ENCODE peak calls at places on chromosome 10, in four cellular contexts. One of them, this sample, is unnamed.

GRCh38 chr10:116737582-116738358 is 4.6 kb downstream of the HSPA12A start:
- DNase-seq in tibial artery: no peak
- DNase-seq in fibroblast of lung: no peak
- DNase-seq in body of pancreas: no peak
- DNase-seq in this sample: no peak

GRCh38 chr10:119131512-119132240 is 27.8 kb downstream of the DENND10 start:
- DNase-seq in tibial artery: no peak
- DNase-seq in fibroblast of lung: no peak
- DNase-seq in body of pancreas: no peak
- DNase-seq in this sample: no peak

GRCh38 chr10:25078659-25079429 is 62.4 kb downstream of the THNSL1 start:
- DNase-seq in tibial artery: no peak
- DNase-seq in fibroblast of lung: peak; percentile 23
- DNase-seq in body of pancreas: peak; percentile 57
- DNase-seq in this sample: no peak

GRCh38 chr10:29807407-29807806 is 172.6 kb upstream of the SVIL start:
- DNase-seq in tibial artery: no peak
- DNase-seq in fibroblast of lung: peak; percentile 91
- DNase-seq in body of pancreas: no peak
- DNase-seq in this sample: no peak

GRCh38 chr10:43943119-43943824 is 294.6 kb upstream of the ZNF32 start:
- DNase-seq in tibial artery: no peak
- DNase-seq in fibroblast of lung: no peak
- DNase-seq in body of pancreas: no peak
- DNase-seq in this sample: no peak

GRCh38 chr10:86234553-86235270 is 131.9 kb downstream of the GRID1 start:
- DNase-seq in tibial artery: no peak
- DNase-seq in fibroblast of lung: peak; percentile 31
- DNase-seq in body of pancreas: no peak
- DNase-seq in this sample: no peak

GRCh38 chr10:103144086-103144485 is 49.0 kb downstream of the NT5C2 start:
- DNase-seq in tibial artery: no peak
- DNase-seq in fibroblast of lung: no peak
- DNase-seq in body of pancreas: no peak
- DNase-seq in this sample: no peak

GRCh38 chr10:72261323-72262018 is 12.3 kb upstream of the DDIT4 start:
- DNase-seq in tibial artery: no peak
- DNase-seq in fibroblast of lung: no peak
- DNase-seq in body of pancreas: no peak
- DNase-seq in this sample: no peak

GRCh38 chr10:58531084-58531695 is 18.5 kb downstream of the BICC1 start:
- DNase-seq in tibial artery: no peak
- DNase-seq in fibroblast of lung: peak; percentile 60
- DNase-seq in body of pancreas: peak; percentile 68
- DNase-seq in this sample: no peak

GRCh38 chr10:110834622-110835219 is 37.0 kb upstream of the PDCD4 start:
- DNase-seq in tibial artery: no peak
- DNase-seq in fibroblast of lung: peak; percentile 12
- DNase-seq in body of pancreas: peak; percentile 74
- DNase-seq in this sample: no peak

GRCh38 chr10:95819620-95820329 is 63.8 kb downstream of the ENTPD1 start:
- DNase-seq in tibial artery: no peak
- DNase-seq in fibroblast of lung: no peak
- DNase-seq in body of pancreas: no peak
- DNase-seq in this sample: no peak

GRCh38 chr10:94673614-94674321 is 9.8 kb upstream of the CYP2C18 start:
- DNase-seq in tibial artery: no peak
- DNase-seq in fibroblast of lung: no peak
- DNase-seq in body of pancreas: no peak
- DNase-seq in this sample: no peak

GRCh38 chr10:114881462-114881861 is 56.5 kb upstream of the TRUB1 start:
- DNase-seq in tibial artery: no peak
- DNase-seq in fibroblast of lung: no peak
- DNase-seq in body of pancreas: no peak
- DNase-seq in this sample: no peak

GRCh38 chr10:3757638-3758490 is 27.1 kb downstream of the KLF6 start:
- DNase-seq in tibial artery: no peak
- DNase-seq in fibroblast of lung: no peak
- DNase-seq in body of pancreas: no peak
- DNase-seq in this sample: no peak

GRCh38 chr10:69494626-69495558 is 43.6 kb downstream of the TSPAN15 start:
- DNase-seq in tibial artery: peak; percentile 58
- DNase-seq in fibroblast of lung: no peak
- DNase-seq in body of pancreas: no peak
- DNase-seq in this sample: no peak

GRCh38 chr10:79130846-79131245 is 62.1 kb downstream of the ZMIZ1 start:
- DNase-seq in tibial artery: no peak
- DNase-seq in fibroblast of lung: no peak
- DNase-seq in body of pancreas: no peak
- DNase-seq in this sample: no peak

GRCh38 chr10:36269222-36269621 is 627.1 kb upstream of the FZD8 start:
- DNase-seq in tibial artery: no peak
- DNase-seq in fibroblast of lung: no peak
- DNase-seq in body of pancreas: no peak
- DNase-seq in this sample: no peak

GRCh38 chr10:61899997-61900828 is 1.3 kb upstream of the ARID5B start:
- DNase-seq in tibial artery: peak; percentile 79
- DNase-seq in fibroblast of lung: peak; percentile 70
- DNase-seq in body of pancreas: peak; percentile 38
- DNase-seq in this sample: no peak

GRCh38 chr10:131885391-131886165 is 15.2 kb upstream of the PPP2R2D start:
- DNase-seq in tibial artery: peak; percentile 79
- DNase-seq in fibroblast of lung: peak; percentile 20
- DNase-seq in body of pancreas: peak; percentile 89
- DNase-seq in this sample: peak; percentile 13

GRCh38 chr10:100303724-100304319 is 17.3 kb upstream of the BLOC1S2 start:
- DNase-seq in tibial artery: no peak
- DNase-seq in fibroblast of lung: peak; percentile 35
- DNase-seq in body of pancreas: no peak
- DNase-seq in this sample: no peak

GRCh38 chr10:66586073-66586472 is 339.8 kb upstream of the LRRTM3 start:
- DNase-seq in tibial artery: no peak
- DNase-seq in fibroblast of lung: peak; percentile 9
- DNase-seq in body of pancreas: peak; percentile 26
- DNase-seq in this sample: no peak

GRCh38 chr10:34219860-34220518 is 595.1 kb downstream of the PARD3 start:
- DNase-seq in tibial artery: no peak
- DNase-seq in fibroblast of lung: peak; percentile 6
- DNase-seq in body of pancreas: no peak
- DNase-seq in this sample: no peak

GRCh38 chr10:75146780-75147179 is 35.3 kb downstream of the SAMD8 start:
- DNase-seq in tibial artery: no peak
- DNase-seq in fibroblast of lung: no peak
- DNase-seq in body of pancreas: no peak
- DNase-seq in this sample: no peak

GRCh38 chr10:132185601-132186487 is 904 bp upstream of the DPYSL4 start:
- DNase-seq in tibial artery: no peak
- DNase-seq in fibroblast of lung: peak; percentile 20
- DNase-seq in body of pancreas: peak; percentile 56
- DNase-seq in this sample: no peak

GRCh38 chr10:3893904-3894563 is 109.0 kb upstream of the KLF6 start:
- DNase-seq in tibial artery: no peak
- DNase-seq in fibroblast of lung: no peak
- DNase-seq in body of pancreas: no peak
- DNase-seq in this sample: no peak

GRCh38 chr10:75269605-75270004 is 33.8 kb upstream of the COMTD1 start:
- DNase-seq in tibial artery: no peak
- DNase-seq in fibroblast of lung: no peak
- DNase-seq in body of pancreas: no peak
- DNase-seq in this sample: no peak

GRCh38 chr10:47332371-47332770 is 10.1 kb downstream of the GDF2 start:
- DNase-seq in tibial artery: no peak
- DNase-seq in fibroblast of lung: no peak
- DNase-seq in body of pancreas: no peak
- DNase-seq in this sample: no peak
- H3K4me3 ChIP-seq in tibial artery: no peak overlapping the region
- H3K4me3 ChIP-seq in fibroblast of lung: no peak overlapping the region
- H3K4me3 ChIP-seq in body of pancreas: no peak overlapping the region
- H3K4me3 ChIP-seq in this sample: no peak overlapping the region

GRCh38 chr10:93182790-93183189 is 109.1 kb downstream of the CYP26A1 start:
- DNase-seq in tibial artery: no peak
- DNase-seq in fibroblast of lung: no peak
- DNase-seq in body of pancreas: no peak
- DNase-seq in this sample: no peak
- H3K27ac ChIP-seq in tibial artery: no peak overlapping the region
- H3K27ac ChIP-seq in fibroblast of lung: no peak overlapping the region
- H3K27ac ChIP-seq in body of pancreas: no peak overlapping the region
- H3K27ac ChIP-seq in this sample: no peak overlapping the region

GRCh38 chr10:14801693-14802092 is 27.0 kb upstream of the FAM107B start:
- DNase-seq in tibial artery: no peak
- DNase-seq in fibroblast of lung: no peak
- DNase-seq in body of pancreas: no peak
- DNase-seq in this sample: no peak
- TF ChIP-seq CTCF in tibial artery: no peak
- TF ChIP-seq CTCF in fibroblast of lung: peak; percentile 4
- TF ChIP-seq CTCF in body of pancreas: no peak
- TF ChIP-seq CTCF in this sample: peak; percentile 24

GRCh38 chr10:44968887-44969400 is 9.3 kb downstream of the RASSF4 start:
- DNase-seq in tibial artery: no peak
- DNase-seq in fibroblast of lung: no peak
- DNase-seq in body of pancreas: peak; percentile 6
- DNase-seq in this sample: no peak
- H3K4me3 ChIP-seq in tibial artery: no peak overlapping the region
- H3K4me3 ChIP-seq in fibroblast of lung: no peak overlapping the region
- H3K4me3 ChIP-seq in body of pancreas: no peak overlapping the region
- H3K4me3 ChIP-seq in this sample: no peak overlapping the region

GRCh38 chr10:21552638-21553037 is 18.6 kb downstream of the MLLT10 start:
- DNase-seq in tibial artery: no peak
- DNase-seq in fibroblast of lung: no peak
- DNase-seq in body of pancreas: no peak
- DNase-seq in this sample: no peak

GRCh38 chr10:21547246-21547645 is 13.2 kb downstream of the MLLT10 start:
- DNase-seq in tibial artery: no peak
- DNase-seq in fibroblast of lung: no peak
- DNase-seq in body of pancreas: no peak
- DNase-seq in this sample: no peak
- H3K27ac ChIP-seq in tibial artery: no peak overlapping the region
- H3K27ac ChIP-seq in fibroblast of lung: no peak overlapping the region
- H3K27ac ChIP-seq in body of pancreas: no peak overlapping the region
- H3K27ac ChIP-seq in this sample: no peak overlapping the region

GRCh38 chr10:73623056-73623455 is 18.2 kb downstream of the MYOZ1 start:
- DNase-seq in tibial artery: peak; percentile 20
- DNase-seq in fibroblast of lung: no peak
- DNase-seq in body of pancreas: no peak
- DNase-seq in this sample: no peak

GRCh38 chr10:73628405-73628804 is 12.9 kb downstream of the MYOZ1 start:
- DNase-seq in tibial artery: no peak
- DNase-seq in fibroblast of lung: no peak
- DNase-seq in body of pancreas: peak; percentile 29
- DNase-seq in this sample: no peak

GRCh38 chr10:73627300-73627699 is 14.0 kb downstream of the MYOZ1 start:
- DNase-seq in tibial artery: peak; percentile 10
- DNase-seq in fibroblast of lung: no peak
- DNase-seq in body of pancreas: no peak
- DNase-seq in this sample: no peak

GRCh38 chr10:73625884-73626753 is 15.2 kb downstream of the MYOZ1 start:
- DNase-seq in tibial artery: peak; percentile 95
- DNase-seq in fibroblast of lung: peak; percentile 96
- DNase-seq in body of pancreas: peak; percentile 95
- DNase-seq in this sample: peak; percentile 94

DNA sequence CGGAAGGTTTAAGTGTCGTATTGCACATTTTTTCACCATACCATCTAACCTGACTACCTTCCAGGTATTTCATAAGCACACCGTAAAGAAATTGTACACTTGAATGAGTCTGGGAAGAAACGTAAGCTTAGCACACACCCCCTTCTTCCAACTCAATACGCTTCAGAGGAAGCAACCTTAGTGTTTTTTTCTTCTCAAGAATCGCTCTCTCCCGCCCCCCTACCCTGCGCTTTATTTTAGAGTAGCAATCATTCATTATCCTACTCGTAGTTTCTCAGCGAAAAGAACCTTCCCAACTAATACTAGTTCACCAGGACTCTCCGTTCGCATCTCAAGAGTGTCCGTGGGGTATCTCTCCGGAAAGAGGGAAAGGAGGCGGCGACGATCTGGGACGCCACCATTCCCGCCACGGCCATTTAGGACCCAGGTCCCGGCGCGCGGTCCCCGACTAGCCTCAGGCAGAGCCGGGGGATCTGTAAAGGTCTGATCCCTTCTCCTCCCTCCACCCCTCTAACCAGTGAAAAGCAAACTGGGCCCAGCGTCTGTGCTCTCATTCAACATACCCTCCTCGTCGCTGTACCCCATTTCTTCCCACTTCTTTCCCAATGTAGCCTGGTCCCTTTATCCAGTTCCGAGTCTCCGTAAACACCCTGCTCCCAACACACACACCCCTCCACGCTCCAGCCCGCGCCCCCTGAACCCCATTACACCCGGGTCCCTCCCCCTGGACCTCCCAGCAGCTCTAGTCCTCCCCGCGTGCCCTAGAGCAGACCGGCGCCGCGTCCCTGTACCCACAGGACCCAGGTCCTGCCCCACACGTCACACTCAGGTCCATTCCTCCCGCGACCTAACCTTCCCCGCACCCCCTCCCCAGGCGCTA is 16.0 kb downstream of the MYOZ1 start:
- DNase-seq in tibial artery: peak; percentile 67
- DNase-seq in fibroblast of lung: peak; percentile 42
- DNase-seq in body of pancreas: no peak
- DNase-seq in this sample: no peak
- TF ChIP-seq CTCF in tibial artery: no peak
- TF ChIP-seq CTCF in fibroblast of lung: no peak
- TF ChIP-seq CTCF in body of pancreas: no peak
- TF ChIP-seq CTCF in this sample: no peak

GRCh38 chr10:49614242-49615198 is 683 bp downstream of the CHAT start:
- DNase-seq in tibial artery: peak; percentile 55
- DNase-seq in fibroblast of lung: no peak
- DNase-seq in body of pancreas: no peak
- DNase-seq in this sample: no peak

GRCh38 chr10:49613882-49614241 is at the start of gene CHAT:
- DNase-seq in tibial artery: peak; percentile 37
- DNase-seq in fibroblast of lung: no peak
- DNase-seq in body of pancreas: no peak
- DNase-seq in this sample: no peak

GRCh38 chr10:49611815-49612512 is 1.9 kb downstream of the SLC18A3 start:
- DNase-seq in tibial artery: peak; percentile 39
- DNase-seq in fibroblast of lung: no peak
- DNase-seq in body of pancreas: no peak
- DNase-seq in this sample: no peak

GRCh38 chr10:49612513-49613159 is 1.2 kb upstream of the CHAT start:
- DNase-seq in tibial artery: peak; percentile 46
- DNase-seq in fibroblast of lung: no peak
- DNase-seq in body of pancreas: no peak
- DNase-seq in this sample: no peak

GRCh38 chr10:49613160-49613881 is 516 bp upstream of the CHAT start:
- DNase-seq in tibial artery: peak; percentile 62
- DNase-seq in fibroblast of lung: no peak
- DNase-seq in body of pancreas: no peak
- DNase-seq in this sample: no peak
- H3K4me3 ChIP-seq in tibial artery: no peak overlapping the region
- H3K4me3 ChIP-seq in fibroblast of lung: no peak overlapping the region
- H3K4me3 ChIP-seq in body of pancreas: no peak overlapping the region
- H3K4me3 ChIP-seq in this sample: no peak overlapping the region

GRCh38 chr10:31678139-31678536 is 250.5 kb downstream of the ARHGAP12 start:
- DNase-seq in tibial artery: no peak
- DNase-seq in fibroblast of lung: no peak
- DNase-seq in body of pancreas: no peak
- DNase-seq in this sample: no peak
- H3K27ac ChIP-seq in tibial artery: no peak overlapping the region
- H3K27ac ChIP-seq in fibroblast of lung: no peak overlapping the region
- H3K27ac ChIP-seq in body of pancreas: no peak overlapping the region
- H3K27ac ChIP-seq in this sample: no peak overlapping the region